ENCODE peak calls at places on chromosomes 13 and 19, in four cellular contexts. V, T, S and F are unnamed samples.

GRCh38 chr13:99103536-99103935 is 97.1 kb upstream of the UBAC2 start:
- DNase-seq in V (peak), T (no peak), S (no peak), F (no peak)

GRCh38 chr19:5850743-5851293 is 431 bp downstream of the FUT3 start:
- DNase-seq in V (peak), T (no peak), S (peak), F (no peak)

GRCh38 chr13:34108396-34108795 is 290.4 kb downstream of the RFC3 start:
- DNase-seq in V (no peak), T (no peak), S (no peak), F (no peak)

GRCh38 chr19:48117515-48118330 is 7.1 kb upstream of the PLA2G4C start:
- DNase-seq in V (no peak), T (no peak), S (no peak), F (no peak)

GRCh38 chr13:109113427-109113826 is 484.0 kb downstream of the MYO16 start:
- DNase-seq in V (no peak), T (no peak), S (no peak), F (no peak)

GRCh38 chr13:19713186-19713965 is 69.4 kb downstream of the PSPC1 start:
- DNase-seq in V (no peak), T (peak), S (no peak), F (no peak)

GRCh38 chr13:51849145-51850101 is 4.4 kb upstream of the TMEM272 start:
- DNase-seq in V (peak), T (peak), S (peak), F (peak)

GRCh38 chr19:16034180-16034579 is 42.1 kb upstream of the TPM4 start:
- DNase-seq in V (peak), T (no peak), S (peak), F (no peak)

GRCh38 chr19:12969292-12969988 is at the start of gene DAND5:
- DNase-seq in V (peak), T (no peak), S (no peak), F (no peak)

GRCh38 chr19:19749332-19750130 is 16.6 kb upstream of the ZNF14 start:
- DNase-seq in V (no peak), T (no peak), S (peak), F (peak)

DNA sequence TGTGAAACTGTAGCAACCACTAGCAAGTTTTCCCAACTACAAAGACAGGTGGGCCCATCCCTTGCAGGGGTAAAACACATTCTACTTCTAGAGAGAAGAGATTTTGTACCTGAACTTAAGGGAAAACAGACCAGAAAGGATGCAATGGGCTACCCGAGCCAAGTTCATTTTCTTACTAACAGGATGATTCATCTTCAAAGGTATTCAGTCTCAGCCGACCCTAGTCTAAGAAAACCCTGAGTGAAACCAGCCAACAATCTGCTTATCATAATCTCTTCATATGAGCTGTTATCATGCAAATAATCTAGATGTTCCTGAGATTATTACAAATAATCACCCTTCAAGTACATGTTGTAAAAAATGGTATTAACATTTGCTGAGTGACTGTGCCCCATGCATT is 15.6 kb downstream of the PABPC3 start:
- DNase-seq in V (no peak), T (no peak), S (no peak), F (no peak)
- TF ChIP-seq TAF1 in V (no peak), T (no peak), S (no peak), F (no peak)

GRCh38 chr13:41178040-41178439 is 16.3 kb downstream of the KBTBD7 start:
- DNase-seq in V (no peak), T (no peak), S (no peak), F (no peak)

GRCh38 chr13:41179593-41180250 is 14.6 kb downstream of the KBTBD7 start:
- DNase-seq in V (no peak), T (peak), S (no peak), F (no peak)

GRCh38 chr13:41182231-41182630 is 12.1 kb downstream of the KBTBD7 start:
- DNase-seq in V (no peak), T (no peak), S (no peak), F (no peak)

GRCh38 chr13:41177616-41178015 is 16.8 kb downstream of the KBTBD7 start:
- DNase-seq in V (no peak), T (no peak), S (no peak), F (no peak)
- TF ChIP-seq TAF1 in V (no peak), T (no peak), S (no peak), F (no peak)

GRCh38 chr13:75530536-75530935 is 7.1 kb downstream of the COMMD6 start:
- DNase-seq in V (no peak), T (no peak), S (no peak), F (no peak)
- TF ChIP-seq TAF1 in V (no peak), T (no peak), S (no peak), F (no peak)

GRCh38 chr19:34490141-34490766 is 8.7 kb downstream of the WTIP start:
- DNase-seq in V (no peak), T (no peak), S (no peak), F (no peak)

GRCh38 chr19:34494601-34495000 is 13.0 kb downstream of the WTIP start:
- DNase-seq in V (no peak), T (no peak), S (no peak), F (no peak)

GRCh38 chr19:34493038-34493648 is 11.6 kb downstream of the WTIP start:
- DNase-seq in V (no peak), T (no peak), S (no peak), F (no peak)

GRCh38 chr19:34495416-34495815 is 13.9 kb downstream of the WTIP start:
- DNase-seq in V (no peak), T (no peak), S (no peak), F (no peak)

DNA sequence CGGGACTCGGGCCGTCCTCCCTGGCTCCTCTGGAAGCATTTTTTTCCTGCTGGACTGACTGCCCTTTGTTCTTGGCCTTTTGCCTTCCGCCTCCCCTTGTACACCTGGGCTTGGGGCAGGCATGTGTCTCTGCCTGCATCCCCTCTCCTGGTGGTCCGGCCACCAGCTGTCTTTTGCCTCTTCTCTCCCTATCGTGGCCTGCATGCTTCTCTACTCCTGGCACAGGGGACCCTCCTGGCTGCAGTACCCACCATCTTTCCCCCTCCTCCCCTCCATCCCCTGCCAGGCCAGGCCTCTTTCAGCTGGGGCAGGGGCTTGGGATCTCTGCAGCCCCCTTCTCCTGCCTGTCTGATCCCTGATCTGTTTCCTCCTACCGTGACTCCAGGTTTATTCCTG is 12.1 kb downstream of the WTIP start:
- DNase-seq in V (no peak), T (no peak), S (no peak), F (no peak)
- TF ChIP-seq TAF1 in V (no peak), T (no peak), S (no peak), F (no peak)

DNA sequence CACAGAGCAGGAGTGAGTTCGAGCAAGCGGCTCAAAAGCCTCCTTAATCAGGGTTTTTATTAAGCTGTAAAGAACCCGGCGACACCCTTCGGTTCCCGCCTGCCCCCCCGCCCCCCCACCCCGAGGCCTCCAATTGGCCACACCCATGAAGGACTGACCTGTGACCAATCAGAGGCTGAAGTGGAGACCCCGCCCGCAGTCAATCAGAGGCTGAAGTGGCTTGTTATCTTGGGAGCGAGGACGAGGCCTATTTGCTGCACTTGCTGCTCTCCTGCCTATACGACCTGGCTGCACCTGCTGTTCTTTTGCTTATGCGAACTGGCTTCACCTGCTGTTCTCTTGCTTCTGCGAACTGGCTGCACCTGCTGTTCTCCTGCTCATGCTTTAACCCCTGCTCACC is 844.9 kb downstream of the OLFM4 start:
- DNase-seq in V (peak), T (no peak), S (peak), F (no peak)
- TF ChIP-seq TAF1 in V (no peak), T (no peak), S (no peak), F (no peak)

DNA sequence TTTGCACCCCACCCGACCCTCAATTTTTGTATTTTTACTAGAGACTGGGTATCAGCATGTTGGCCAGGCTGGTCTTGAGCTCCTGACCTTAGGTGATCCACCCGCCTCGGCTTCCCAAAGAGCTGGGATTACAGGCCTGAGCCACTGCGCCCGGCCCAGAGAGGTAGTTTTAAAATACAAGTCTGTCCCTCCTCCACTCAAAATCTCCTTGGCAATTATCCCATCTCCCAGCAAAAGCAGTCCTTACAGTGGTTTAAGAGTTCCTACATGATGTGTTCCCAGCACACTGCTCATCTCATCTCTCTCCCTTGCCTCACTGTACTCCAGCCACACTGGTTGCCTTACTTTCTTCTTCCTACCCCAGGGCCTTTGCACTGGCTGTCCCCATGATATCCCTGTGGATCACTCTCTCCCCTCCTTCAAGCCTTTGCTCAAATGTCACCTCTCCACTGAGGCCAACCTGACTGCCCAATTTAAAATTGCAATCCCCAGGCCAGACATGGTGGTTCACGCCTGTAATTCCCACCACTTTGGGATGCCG is 24.3 kb downstream of the LRFN3 start:
- DNase-seq in V (no peak), T (no peak), S (no peak), F (no peak)
- TF ChIP-seq TAF1 in V (no peak), T (no peak), S (no peak), F (no peak)

GRCh38 chr19:31627824-31628223 is 278.6 kb upstream of the TSHZ3 start:
- DNase-seq in V (no peak), T (no peak), S (no peak), F (no peak)
- TF ChIP-seq TAF1 in V (no peak), T (no peak), S (no peak), F (no peak)